ENCODE peak calls at places on chromosomes 7 and 10, in ten cellular contexts. M is Panc1, I is HCT116, R is SK-N-SH, D is GM23338, Z is prostate gland, E is transverse colon, Q is endothelial cell of umbilical vein, S is upper lobe of left lung, N is suprapubic skin. J is an unnamed sample.
A peak's percentile ranks its signal among the peaks of the same experiment; 100 is the strongest.

GRCh38 chr10:133102415-133103095 is 14.8 kb downstream of the ADGRA1 start:
- DNase-seq in I (no peak), M (no peak), Z (no peak), E (no peak), R (no peak), S (no peak), Q (no peak), D (no peak), N (no peak), J (no peak)

GRCh38 chr10:8502611-8503010 is 448.1 kb downstream of the GATA3 start:
- DNase-seq in E (no peak), Q (no peak), Z (no peak), M (no peak), N (no peak), S (no peak), R (no peak), I (no peak), D (peak; percentile 50), J (no peak)

GRCh38 chr7:32043688-32044087 is 26.5 kb downstream of the PDE1C start:
- DNase-seq in Q (no peak), E (no peak), I (no peak), M (no peak), S (no peak), Z (no peak), N (no peak), R (no peak), D (no peak), J (no peak)

GRCh38 chr7:7276151-7276550 is 93.8 kb downstream of the C1GALT1 start:
- DNase-seq in I (no peak), D (no peak), S (no peak), R (no peak), N (no peak), Q (no peak), Z (no peak), E (no peak), M (no peak), J (no peak)

GRCh38 chr7:78279035-78279434 is 480.5 kb downstream of the PHTF2 start:
- DNase-seq in I (no peak), E (no peak), N (no peak), R (no peak), M (peak; percentile 63), Z (no peak), Q (peak; percentile 81), D (no peak), S (no peak), J (no peak)

GRCh38 chr10:132292287-132292971 is 15.3 kb downstream of the STK32C start:
- DNase-seq in I (no peak), N (peak; percentile 43), E (peak; percentile 0), S (no peak), R (no peak), Q (no peak), Z (no peak), D (no peak), M (no peak), J (no peak)

GRCh38 chr10:93716771-93717170 is 14.4 kb upstream of the FRA10AC1 start:
- DNase-seq in I (no peak), M (no peak), Q (no peak), S (no peak), E (no peak), Z (no peak), D (no peak), R (no peak), N (no peak), J (no peak)

GRCh38 chr7:107014381-107015023 is 30.0 kb upstream of the PRKAR2B start:
- DNase-seq in D (peak; percentile 7), M (no peak), I (no peak), N (no peak), S (no peak), Z (no peak), R (no peak), E (no peak), Q (peak; percentile 32), J (no peak)

GRCh38 chr7:139358541-139359365 is 941 bp upstream of the LUC7L2 start:
- DNase-seq in I (peak; percentile 40), S (no peak), Z (peak; percentile 64), D (peak; percentile 65), M (peak; percentile 33), N (no peak), R (peak; percentile 68), E (peak; percentile 35), Q (peak; percentile 47), J (no peak)

GRCh38 chr10:17731331-17731730 is 20.7 kb upstream of the TMEM236 start:
- DNase-seq in S (no peak), I (no peak), Q (no peak), D (no peak), R (no peak), N (no peak), E (no peak), M (no peak), Z (no peak), J (no peak)

GRCh38 chr7:25950488-25951413 is 201.2 kb upstream of the NFE2L3 start:
- DNase-seq in D (peak; percentile 97), S (peak; percentile 96), Q (peak; percentile 28), Z (peak; percentile 97), R (peak; percentile 97), E (peak; percentile 96), N (peak; percentile 96), M (no peak), I (peak; percentile 79), J (peak; percentile 95)

GRCh38 chr10:115417585-115418265 is 324.6 kb downstream of the ATRNL1 start:
- DNase-seq in N (no peak), I (peak; percentile 66), Q (peak; percentile 35), Z (peak; percentile 13), R (peak; percentile 22), E (peak; percentile 8), D (peak; percentile 89), M (peak; percentile 27), S (peak; percentile 21), J (no peak)

GRCh38 chr10:60905580-60905979 is 38.4 kb downstream of the RHOBTB1 start:
- DNase-seq in D (no peak), E (peak; percentile 22), M (no peak), R (no peak), I (no peak), Z (no peak), N (no peak), S (peak; percentile 52), Q (peak; percentile 31), J (no peak)

GRCh38 chr7:23117841-23118240 is 12.3 kb downstream of the KLHL7 start:
- DNase-seq in R (no peak), M (no peak), I (no peak), Q (no peak), D (no peak), N (no peak), S (no peak), Z (no peak), E (no peak), J (no peak)

GRCh38 chr7:44914992-44915607 is 29.8 kb upstream of the PURB start:
- DNase-seq in Z (no peak), Q (no peak), D (no peak), S (peak; percentile 29), R (no peak), I (no peak), E (no peak), M (no peak), N (no peak), J (no peak)

GRCh38 chr7:2405601-2406345 is 2.4 kb downstream of the CHST12 start:
- DNase-seq in D (no peak), E (peak; percentile 61), I (no peak), M (no peak), Q (no peak), R (no peak), Z (no peak), N (no peak), S (no peak), J (no peak)

GRCh38 chr7:6234384-6234783 is 38.0 kb downstream of the CYTH3 start:
- DNase-seq in M (no peak), E (no peak), R (no peak), D (no peak), I (no peak), Q (no peak), N (no peak), S (no peak), Z (no peak), J (no peak)

GRCh38 chr7:76220185-76221057 is 18.7 kb downstream of the SRRM3 start:
- DNase-seq in M (no peak), Z (no peak), R (peak; percentile 81), S (no peak), E (no peak), N (no peak), Q (no peak), D (peak; percentile 94), I (no peak), J (no peak)
- H3K27ac ChIP-seq in M (no peak overlapping the region), Z (no peak overlapping the region), R (peak overlapping the region; percentile 36), S (no peak overlapping the region), E (no peak overlapping the region), N (no peak overlapping the region), Q (no peak overlapping the region), D (peak overlapping the region; percentile 59), I (no peak overlapping the region), J (no peak overlapping the region)

DNA sequence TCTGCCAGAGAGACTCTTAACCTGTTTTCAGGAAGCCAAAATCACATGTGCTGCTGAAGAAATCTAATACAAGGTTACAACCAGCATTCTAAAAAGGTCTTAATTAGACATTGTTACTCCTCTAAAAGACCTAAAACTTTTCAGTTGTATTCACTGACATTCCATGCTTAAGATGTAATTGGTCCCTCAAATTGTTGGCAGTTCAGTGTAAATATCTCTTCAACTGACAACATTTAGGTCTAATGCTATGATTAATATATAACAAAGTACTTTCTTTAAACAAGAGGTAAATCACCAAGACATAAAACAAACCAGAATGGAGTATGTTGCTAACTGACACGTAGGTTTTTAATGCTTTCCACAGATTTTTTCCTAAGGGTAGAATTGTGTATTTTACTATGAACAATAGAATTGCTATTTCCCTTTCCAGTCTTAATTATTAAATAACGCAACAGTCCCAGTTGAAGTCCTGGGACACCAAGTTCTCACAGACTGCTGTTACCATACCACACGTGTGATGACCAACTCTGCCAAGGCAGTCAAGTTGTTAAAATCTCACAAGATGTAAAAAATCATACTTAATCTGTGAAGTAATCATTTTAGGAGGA is 4.2 kb downstream of the JCAD start:
- DNase-seq in R (no peak), Q (peak; percentile 79), S (no peak), D (no peak), E (no peak), M (no peak), I (no peak), N (no peak), Z (no peak), J (no peak)
- TF ChIP-seq POLR2AphosphoS5 in R (no peak), Q (no peak), S (peak; percentile 32), D (no peak), E (peak; percentile 56), M (no peak), I (no peak), N (peak; percentile 6), Z (peak; percentile 45), J (no peak)

GRCh38 chr10:79269969-79270368 is 77.3 kb upstream of the PPIF start:
- DNase-seq in E (no peak), S (no peak), M (no peak), Q (no peak), N (no peak), I (no peak), D (no peak), Z (no peak), R (peak; percentile 65), J (no peak)
- H3K4me1 ChIP-seq in E (peaks cover 92% of the 10 kb centered on the region), S (peaks cover 90% of the 10 kb centered on the region), M (no peaks in the 10 kb centered on the region), Q (peaks cover 37% of the 10 kb centered on the region), N (peaks cover 93% of the 10 kb centered on the region), I (peaks cover 3% of the 10 kb centered on the region), D (no peaks in the 10 kb centered on the region), Z (peaks cover 19% of the 10 kb centered on the region), R (peaks cover 48% of the 10 kb centered on the region), J (peaks cover 89% of the 10 kb centered on the region)

GRCh38 chr10:1034758-1035157 is 9.1 kb upstream of the IDI2 start:
- DNase-seq in M (no peak), D (no peak), Z (peak; percentile 49), E (no peak), R (no peak), N (no peak), I (no peak), Q (no peak), S (no peak), J (no peak)
- H3K27ac ChIP-seq in M (no peak overlapping the region), D (no peak overlapping the region), Z (peak overlapping the region; percentile 70), E (no peak overlapping the region), R (no peak overlapping the region), N (no peak overlapping the region), I (no peak overlapping the region), Q (no peak overlapping the region), S (no peak overlapping the region), J (peak overlapping the region; percentile 57)

J was measured in vagina.